ENCODE peak calls at places on chromosomes 1 and 21, in six cellular contexts. M is retinal pigment epithelial cell, D is osteoblast, J is GM23338, A is upper lobe of right lung, X is Panc1. F is an unnamed sample.

GRCh38 chr1:9100471-9101043 is 28.3 kb downstream of the GPR157 start:
- DNase-seq in M (no peak), D (peak), J (no peak), A (no peak), X (no peak), F (no peak)

GRCh38 chr1:197307551-197307950 is 39.5 kb downstream of the CRB1 start:
- DNase-seq in M (no peak), D (no peak), J (no peak), A (no peak), X (no peak), F (no peak)

GRCh38 chr21:46059195-46059594 is 38.7 kb upstream of the COL6A2 start:
- DNase-seq in M (no peak), D (no peak), J (no peak), A (no peak), X (no peak), F (no peak)

GRCh38 chr1:183226963-183227362 is 40.9 kb downstream of the LAMC2 start:
- DNase-seq in M (no peak), D (no peak), J (no peak), A (no peak), X (no peak), F (no peak)

GRCh38 chr1:179264506-179264905 is 29.1 kb upstream of the SOAT1 start:
- DNase-seq in M (no peak), D (no peak), J (no peak), A (no peak), X (no peak), F (no peak)

GRCh38 chr1:222416001-222416791 is 131.7 kb downstream of the HHIPL2 start:
- DNase-seq in M (no peak), D (no peak), J (no peak), A (no peak), X (no peak), F (no peak)

GRCh38 chr1:11456970-11457369 is 22.0 kb upstream of the DISP3 start:
- DNase-seq in M (no peak), D (no peak), J (no peak), A (no peak), X (no peak), F (no peak)

GRCh38 chr1:226365831-226366231 is 42.1 kb downstream of the PARP1 start:
- DNase-seq in M (no peak), D (peak), J (no peak), A (no peak), X (no peak), F (no peak)

GRCh38 chr1:31930827-31931226 is 7.3 kb downstream of the PTP4A2 start:
- DNase-seq in M (no peak), D (peak), J (no peak), A (no peak), X (no peak), F (no peak)

GRCh38 chr1:14571810-14572767 is 26.4 kb upstream of the KAZN start:
- DNase-seq in M (no peak), D (no peak), J (peak), A (no peak), X (no peak), F (peak)

GRCh38 chr21:44011123-44011773 is 861 bp upstream of the TRAPPC10 start:
- DNase-seq in M (no peak), D (peak), J (no peak), A (no peak), X (no peak), F (no peak)

DNA sequence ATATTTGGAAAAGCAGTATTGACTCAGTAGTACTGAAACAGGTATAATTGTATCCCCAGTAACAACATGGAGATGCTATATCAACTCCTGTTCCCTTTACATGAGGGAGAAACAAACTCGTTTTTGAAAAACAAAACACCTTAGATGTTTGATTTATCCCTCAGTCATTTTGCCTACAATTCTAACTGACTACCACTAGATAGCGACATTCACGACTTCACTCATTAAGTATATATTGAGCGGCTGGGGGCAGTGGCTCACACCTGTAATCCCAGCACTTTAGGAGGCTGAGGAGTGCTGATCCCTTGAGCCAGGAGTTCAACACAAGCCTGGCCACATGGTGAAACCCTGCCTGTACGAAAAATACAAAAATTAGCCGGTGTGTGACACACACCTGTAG is 83.3 kb downstream of the CYYR1 start:
- DNase-seq in M (no peak), D (no peak), J (peak), A (no peak), X (no peak), F (no peak)
- TF ChIP-seq CTCF in M (peak), D (no peak), J (peak), A (no peak), X (peak), F (no peak)

DNA sequence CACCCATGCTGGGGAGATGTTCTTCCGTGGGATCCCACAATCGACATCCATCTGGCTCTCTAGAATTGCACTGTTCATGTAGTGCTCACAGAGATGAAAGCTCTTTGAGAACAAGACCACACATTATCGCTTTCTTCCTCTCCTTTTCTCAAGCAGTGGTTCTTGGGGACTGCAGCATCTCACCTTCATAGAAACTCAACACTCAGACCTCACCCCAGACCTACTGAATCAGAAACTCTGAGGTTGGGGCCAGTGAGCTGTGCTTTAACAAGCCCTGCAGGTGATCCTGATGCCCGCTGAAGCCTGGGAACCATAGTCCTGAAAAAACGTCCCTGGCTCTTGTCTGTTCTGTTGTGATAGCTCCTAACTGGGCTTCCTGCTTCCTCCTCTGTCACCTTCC is 251.3 kb upstream of the FGGY start:
- DNase-seq in M (no peak), D (no peak), J (no peak), A (no peak), X (no peak), F (no peak)
- TF ChIP-seq CTCF in M (no peak), D (no peak), J (no peak), A (no peak), X (no peak), F (no peak)

DNA sequence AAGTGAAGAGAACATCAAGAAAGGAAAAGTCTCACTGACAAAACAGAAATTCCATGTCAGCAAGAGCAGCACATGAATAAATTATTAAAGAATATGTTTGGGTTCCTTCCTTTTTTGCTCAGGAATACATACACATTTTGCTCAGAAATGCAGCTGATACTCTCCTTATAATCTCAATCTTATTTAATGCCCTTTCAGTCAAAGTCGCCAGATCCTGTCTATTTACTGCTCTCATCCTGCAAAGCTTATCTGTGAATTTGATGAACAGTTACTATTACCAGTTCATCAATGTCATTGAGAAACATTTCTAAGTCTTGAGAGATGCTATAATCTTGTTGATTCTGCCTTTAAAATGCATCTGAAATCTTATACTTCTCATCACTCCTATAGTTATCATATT is 543.1 kb upstream of the ZRANB2 start:
- DNase-seq in M (no peak), D (no peak), J (no peak), A (no peak), X (no peak), F (no peak)
- TF ChIP-seq CTCF in M (no peak), D (no peak), J (no peak), A (no peak), X (no peak), F (no peak)

GRCh38 chr1:212229654-212230053 is 55.6 kb upstream of the PPP2R5A start:
- DNase-seq in M (no peak), D (no peak), J (no peak), A (no peak), X (no peak), F (no peak)
- TF ChIP-seq CTCF in M (no peak), D (no peak), J (no peak), A (no peak), X (no peak), F (no peak)

GRCh38 chr1:3417082-3417728 is 37.3 kb upstream of the ARHGEF16 start:
- DNase-seq in M (no peak), D (no peak), J (no peak), A (no peak), X (no peak), F (no peak)
- TF ChIP-seq CTCF in M (peak), D (peak), J (peak), A (peak), X (peak), F (peak)

GRCh38 chr1:68046885-68047658 is 3.4 kb downstream of the DIRAS3 start:
- DNase-seq in M (no peak), D (peak), J (no peak), A (no peak), X (no peak), F (no peak)

GRCh38 chr1:68047659-68048026 is 2.8 kb downstream of the DIRAS3 start:
- DNase-seq in M (no peak), D (no peak), J (no peak), A (no peak), X (no peak), F (no peak)

GRCh38 chr1:68049941-68050878 is at the start of gene DIRAS3:
- DNase-seq in M (no peak), D (peak), J (peak), A (peak), X (no peak), F (no peak)

GRCh38 chr1:68046423-68046822 is 4.0 kb downstream of the DIRAS3 start:
- DNase-seq in M (no peak), D (peak), J (peak), A (no peak), X (no peak), F (no peak)

DNA sequence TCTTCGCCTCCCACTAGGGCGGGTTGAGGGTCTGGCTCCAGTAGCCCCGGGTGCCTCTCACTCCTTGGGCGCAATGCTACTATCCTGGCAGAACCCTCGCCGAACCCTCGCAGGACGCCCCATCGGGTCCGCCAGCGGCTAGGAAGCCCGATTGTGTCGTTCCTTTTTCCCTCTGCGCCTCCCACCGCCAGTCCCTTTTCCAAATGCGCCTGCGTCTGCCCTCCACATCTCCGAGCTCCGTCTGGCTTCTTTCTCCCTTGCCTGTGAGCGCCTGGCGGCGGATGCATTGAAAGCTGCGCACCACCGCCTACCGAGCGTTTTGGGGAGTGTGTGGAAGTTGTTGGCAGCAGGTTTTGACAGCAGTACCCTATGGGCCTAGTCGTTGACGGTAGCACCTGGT is 1.0 kb upstream of the DIRAS3 start:
- DNase-seq in M (no peak), D (peak), J (peak), A (no peak), X (no peak), F (peak)
- TF ChIP-seq CTCF in M (peak), D (peak), J (peak), A (peak), X (no peak), F (no peak)

DNA sequence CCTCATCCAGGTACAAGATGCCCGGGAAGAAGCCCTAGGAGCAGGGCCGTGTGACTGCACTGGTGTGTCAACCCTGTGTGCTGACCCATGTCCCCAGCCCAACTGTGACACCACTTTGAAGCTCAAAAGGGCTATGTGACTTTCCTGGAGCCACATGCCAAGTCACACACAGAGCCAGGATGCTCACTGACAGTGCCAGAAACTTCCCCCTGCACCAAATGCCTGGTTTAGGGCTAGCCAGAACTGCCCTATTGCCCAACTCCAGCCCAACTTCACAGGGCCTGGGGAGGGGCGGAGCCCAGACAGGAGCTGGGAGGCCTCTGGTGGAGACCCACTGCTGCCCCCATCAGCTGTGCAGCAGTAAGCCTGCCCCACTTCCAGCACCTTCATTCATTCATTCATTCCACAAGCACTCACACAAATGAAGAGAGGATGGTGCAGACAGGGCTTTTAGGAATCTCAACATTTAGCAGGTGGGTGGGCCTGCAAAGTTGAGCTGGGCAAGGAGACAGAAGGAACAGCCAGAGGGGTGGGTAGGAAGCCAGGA is 36.7 kb downstream of the KCNQ4 start:
- DNase-seq in M (no peak), D (peak), J (peak), A (no peak), X (no peak), F (no peak)
- TF ChIP-seq CTCF in M (peak), D (no peak), J (peak), A (peak), X (no peak), F (no peak)

GRCh38 chr1:237568955-237569354 is 321.8 kb downstream of the ZP4 start:
- DNase-seq in M (no peak), D (no peak), J (no peak), A (no peak), X (no peak), F (no peak)

GRCh38 chr1:237566581-237566980 is 324.1 kb downstream of the ZP4 start:
- DNase-seq in M (no peak), D (no peak), J (no peak), A (no peak), X (no peak), F (no peak)

GRCh38 chr1:237574536-237574935 is 316.2 kb downstream of the ZP4 start:
- DNase-seq in M (no peak), D (no peak), J (no peak), A (no peak), X (no peak), F (no peak)

GRCh38 chr1:237565236-237565635 is 325.5 kb downstream of the ZP4 start:
- DNase-seq in M (no peak), D (no peak), J (no peak), A (no peak), X (no peak), F (no peak)

GRCh38 chr1:237570530-237570929 is 320.2 kb downstream of the ZP4 start:
- DNase-seq in M (no peak), D (no peak), J (peak), A (no peak), X (no peak), F (no peak)
- TF ChIP-seq CTCF in M (peak), D (no peak), J (peak), A (no peak), X (peak), F (peak)

DNA sequence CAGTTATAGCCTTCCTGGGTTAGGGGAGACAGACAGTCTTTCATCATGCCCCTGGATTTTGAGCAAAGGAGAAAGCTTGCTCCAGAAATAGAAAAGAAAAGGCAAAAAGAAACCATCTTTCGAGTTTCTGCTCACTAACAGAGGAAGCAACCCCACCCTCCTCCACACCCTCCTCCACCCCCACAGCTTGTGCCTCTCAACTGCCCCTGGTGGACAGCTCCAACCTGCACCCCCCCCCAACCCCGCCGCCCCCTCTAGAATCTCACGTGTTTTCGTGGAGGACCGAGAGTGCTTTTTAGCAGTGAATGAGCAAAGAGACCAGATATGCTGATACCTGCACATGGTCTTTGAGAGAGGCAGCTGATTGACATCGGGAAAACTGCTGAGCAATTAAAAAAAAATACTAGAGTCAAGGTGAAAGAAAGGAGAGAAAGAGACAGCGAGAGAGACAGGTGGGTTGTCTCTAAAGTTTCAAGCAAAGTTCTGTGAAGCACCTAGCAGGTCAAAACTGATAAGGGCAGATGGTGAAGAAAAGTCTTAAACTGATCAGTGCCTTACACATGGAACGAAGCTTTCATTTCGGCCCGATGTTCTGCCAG is 358.3 kb downstream of the KIF26B start:
- DNase-seq in M (no peak), D (no peak), J (peak), A (no peak), X (no peak), F (no peak)
- TF ChIP-seq CTCF in M (no peak), D (no peak), J (peak), A (no peak), X (no peak), F (no peak)

GRCh38 chr1:214264196-214264595 is 16.8 kb upstream of the SMYD2 start:
- DNase-seq in M (peak), D (no peak), J (no peak), A (no peak), X (no peak), F (no peak)
- TF ChIP-seq CTCF in M (no peak), D (no peak), J (no peak), A (no peak), X (no peak), F (no peak)

F was measured in glutamatergic neuron.